ENCODE peak calls at places on chromosomes 1 and 21, in six cellular contexts. One of them, this sample, is unnamed.

GRCh38 chr1:91161749-91162148 is 139.9 kb upstream of the ZNF644 start:
- DNase-seq in PC-3: no peak
- DNase-seq in neural progenitor cell: no peak
- DNase-seq in GM23248: no peak
- DNase-seq in MM.1S: no peak
- DNase-seq in SK-N-SH: no peak
- DNase-seq in this sample: no peak

GRCh38 chr1:181318022-181318857 is 165.1 kb upstream of the CACNA1E start:
- DNase-seq in PC-3: no peak
- DNase-seq in neural progenitor cell: peak; percentile 79
- DNase-seq in GM23248: peak; percentile 44
- DNase-seq in MM.1S: no peak
- DNase-seq in SK-N-SH: no peak
- DNase-seq in this sample: no peak

GRCh38 chr1:169513208-169513607 is 27.5 kb upstream of the SLC19A2 start:
- DNase-seq in PC-3: no peak
- DNase-seq in neural progenitor cell: no peak
- DNase-seq in GM23248: peak; percentile 33
- DNase-seq in MM.1S: no peak
- DNase-seq in SK-N-SH: no peak
- DNase-seq in this sample: no peak

GRCh38 chr1:91120421-91120820 is 98.6 kb upstream of the ZNF644 start:
- DNase-seq in PC-3: no peak
- DNase-seq in neural progenitor cell: no peak
- DNase-seq in GM23248: no peak
- DNase-seq in MM.1S: no peak
- DNase-seq in SK-N-SH: no peak
- DNase-seq in this sample: no peak

GRCh38 chr1:33220701-33221384 is 35.4 kb upstream of the ZNF362 start:
- DNase-seq in PC-3: peak; percentile 46
- DNase-seq in neural progenitor cell: peak; percentile 60
- DNase-seq in GM23248: peak; percentile 26
- DNase-seq in MM.1S: no peak
- DNase-seq in SK-N-SH: no peak
- DNase-seq in this sample: peak; percentile 28

GRCh38 chr21:32592929-32593502 is 7.7 kb upstream of the TCP10L start:
- DNase-seq in PC-3: no peak
- DNase-seq in neural progenitor cell: no peak
- DNase-seq in GM23248: no peak
- DNase-seq in MM.1S: no peak
- DNase-seq in SK-N-SH: no peak
- DNase-seq in this sample: no peak

GRCh38 chr1:209207701-209208286 is 375.7 kb upstream of the CAMK1G start:
- DNase-seq in PC-3: peak; percentile 86
- DNase-seq in neural progenitor cell: peak; percentile 92
- DNase-seq in GM23248: peak; percentile 88
- DNase-seq in MM.1S: peak; percentile 88
- DNase-seq in SK-N-SH: peak; percentile 87
- DNase-seq in this sample: no peak

GRCh38 chr1:30145723-30146263 is 577.6 kb downstream of the MATN1 start:
- DNase-seq in PC-3: no peak
- DNase-seq in neural progenitor cell: no peak
- DNase-seq in GM23248: no peak
- DNase-seq in MM.1S: no peak
- DNase-seq in SK-N-SH: no peak
- DNase-seq in this sample: no peak

GRCh38 chr1:209601809-209602657 is 18.5 kb downstream of the CAMK1G start:
- DNase-seq in PC-3: peak; percentile 78
- DNase-seq in neural progenitor cell: peak; percentile 47
- DNase-seq in GM23248: peak; percentile 69
- DNase-seq in MM.1S: peak; percentile 70
- DNase-seq in SK-N-SH: peak; percentile 55
- DNase-seq in this sample: peak; percentile 52

DNA sequence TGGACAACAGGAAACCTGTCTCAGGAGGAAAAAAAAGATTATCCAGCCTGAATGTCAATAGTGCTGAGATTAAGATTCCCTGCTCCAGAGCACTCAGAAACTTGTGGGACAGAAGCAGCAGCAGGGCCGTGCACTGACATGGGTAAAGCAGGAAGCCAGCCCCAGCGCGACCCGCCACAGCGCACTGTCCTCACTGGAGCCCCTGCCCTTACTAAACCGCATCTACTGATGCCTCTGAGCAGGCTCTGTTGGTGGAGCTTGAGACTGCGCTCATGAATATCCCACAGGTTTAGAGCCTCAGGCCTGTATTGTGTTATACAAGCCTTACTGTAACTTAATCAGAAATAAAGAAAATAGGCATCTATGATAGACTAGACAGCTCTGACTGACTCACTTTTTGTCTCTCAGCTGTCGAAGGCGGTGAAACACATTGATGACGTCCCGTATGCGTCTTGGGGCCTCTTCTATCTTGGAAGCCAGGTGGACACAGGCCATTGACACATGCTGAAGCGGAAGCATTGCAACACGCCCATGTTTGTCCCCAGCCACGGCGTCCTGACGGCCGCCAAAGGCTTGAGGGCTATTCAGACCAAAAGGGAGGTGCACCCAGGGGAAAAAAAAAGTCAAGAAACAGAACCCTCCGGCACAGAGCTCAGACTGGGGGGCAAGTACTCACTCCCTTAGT is 1.2 kb downstream of the CCNL2 start:
- DNase-seq in PC-3: peak; percentile 65
- DNase-seq in neural progenitor cell: no peak
- DNase-seq in GM23248: peak; percentile 85
- DNase-seq in MM.1S: no peak
- DNase-seq in SK-N-SH: peak; percentile 16
- DNase-seq in this sample: no peak
- TF ChIP-seq EZH2phosphoT487 in PC-3: no peak
- TF ChIP-seq EZH2phosphoT487 in neural progenitor cell: no peak
- TF ChIP-seq EZH2phosphoT487 in GM23248: no peak
- TF ChIP-seq EZH2phosphoT487 in MM.1S: no peak
- TF ChIP-seq EZH2phosphoT487 in SK-N-SH: no peak
- TF ChIP-seq EZH2phosphoT487 in this sample: no peak

GRCh38 chr1:205310981-205311704 is 10.4 kb downstream of the NUAK2 start:
- DNase-seq in PC-3: no peak
- DNase-seq in neural progenitor cell: no peak
- DNase-seq in GM23248: no peak
- DNase-seq in MM.1S: no peak
- DNase-seq in SK-N-SH: no peak
- DNase-seq in this sample: no peak
- H3K9ac ChIP-seq in PC-3: no peak overlapping the region
- H3K9ac ChIP-seq in neural progenitor cell: no peak overlapping the region
- H3K9ac ChIP-seq in GM23248: no peak overlapping the region
- H3K9ac ChIP-seq in MM.1S: no peak overlapping the region
- H3K9ac ChIP-seq in SK-N-SH: no peak overlapping the region
- H3K9ac ChIP-seq in this sample: no peak overlapping the region

GRCh38 chr1:243488459-243489163 is 232.8 kb downstream of the SDCCAG8 start:
- DNase-seq in PC-3: no peak
- DNase-seq in neural progenitor cell: no peak
- DNase-seq in GM23248: no peak
- DNase-seq in MM.1S: no peak
- DNase-seq in SK-N-SH: no peak
- DNase-seq in this sample: no peak

GRCh38 chr1:243490748-243491686 is 235.2 kb downstream of the SDCCAG8 start:
- DNase-seq in PC-3: no peak
- DNase-seq in neural progenitor cell: no peak
- DNase-seq in GM23248: peak; percentile 74
- DNase-seq in MM.1S: no peak
- DNase-seq in SK-N-SH: no peak
- DNase-seq in this sample: no peak

GRCh38 chr1:243489681-243490080 is 233.8 kb downstream of the SDCCAG8 start:
- DNase-seq in PC-3: no peak
- DNase-seq in neural progenitor cell: no peak
- DNase-seq in GM23248: no peak
- DNase-seq in MM.1S: no peak
- DNase-seq in SK-N-SH: no peak
- DNase-seq in this sample: no peak

GRCh38 chr1:243489164-243489527 is 233.3 kb downstream of the SDCCAG8 start:
- DNase-seq in PC-3: no peak
- DNase-seq in neural progenitor cell: no peak
- DNase-seq in GM23248: no peak
- DNase-seq in MM.1S: no peak
- DNase-seq in SK-N-SH: no peak
- DNase-seq in this sample: no peak

DNA sequence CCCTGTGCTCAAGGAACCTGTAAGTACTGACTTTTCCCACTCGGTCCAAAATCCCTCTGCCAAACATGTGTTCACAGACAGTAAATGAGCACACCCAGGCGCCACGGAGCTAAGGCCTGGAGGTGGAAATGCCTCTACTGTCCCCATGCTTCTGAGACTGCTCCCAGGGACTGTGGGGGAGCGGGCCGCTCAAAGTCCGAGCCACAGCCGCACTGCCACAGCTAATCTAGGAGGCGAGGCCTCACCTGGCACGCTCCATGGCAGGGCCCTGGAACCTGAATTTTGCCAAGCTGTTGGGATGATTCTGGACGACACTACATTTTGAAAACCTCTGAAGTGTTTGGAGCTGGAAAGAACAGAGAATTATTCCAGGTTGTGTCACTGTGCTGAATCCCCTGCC is 234.3 kb downstream of the SDCCAG8 start:
- DNase-seq in PC-3: no peak
- DNase-seq in neural progenitor cell: no peak
- DNase-seq in GM23248: no peak
- DNase-seq in MM.1S: no peak
- DNase-seq in SK-N-SH: no peak
- DNase-seq in this sample: no peak
- H3K27ac ChIP-seq in PC-3: no peak overlapping the region
- H3K27ac ChIP-seq in neural progenitor cell: no peak overlapping the region
- H3K27ac ChIP-seq in GM23248: no peak overlapping the region
- H3K27ac ChIP-seq in MM.1S: no peak overlapping the region
- H3K27ac ChIP-seq in SK-N-SH: peak overlapping the region; percentile 73
- H3K27ac ChIP-seq in this sample: no peak overlapping the region

DNA sequence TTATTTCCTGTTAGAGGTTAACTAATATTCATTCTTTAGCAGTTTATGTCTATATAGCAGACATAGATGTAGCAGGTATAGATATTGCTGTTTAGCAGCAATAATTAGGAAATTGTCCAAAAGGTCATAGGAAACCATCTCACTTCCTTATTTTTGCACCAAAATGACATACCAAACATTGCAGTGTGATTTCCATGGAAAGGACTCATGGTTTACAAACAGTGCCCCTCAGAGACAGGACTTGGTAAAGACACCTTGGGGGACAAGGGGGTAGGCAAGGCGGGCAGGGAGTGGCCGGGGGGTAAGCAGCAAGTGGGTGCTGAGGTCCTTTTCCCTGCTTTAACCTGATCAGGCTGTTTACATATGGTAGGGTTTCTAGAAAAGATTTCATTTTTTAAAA is 30.5 kb downstream of the BATF3 start:
- DNase-seq in PC-3: peak; percentile 53
- DNase-seq in neural progenitor cell: peak; percentile 56
- DNase-seq in GM23248: peak; percentile 56
- DNase-seq in MM.1S: peak; percentile 31
- DNase-seq in SK-N-SH: peak; percentile 65
- DNase-seq in this sample: peak; percentile 10
- TF ChIP-seq EZH2phosphoT487 in PC-3: no peak
- TF ChIP-seq EZH2phosphoT487 in neural progenitor cell: no peak
- TF ChIP-seq EZH2phosphoT487 in GM23248: no peak
- TF ChIP-seq EZH2phosphoT487 in MM.1S: no peak
- TF ChIP-seq EZH2phosphoT487 in SK-N-SH: no peak
- TF ChIP-seq EZH2phosphoT487 in this sample: no peak

GRCh38 chr1:202193614-202194327 is at the start of gene LGR6:
- DNase-seq in PC-3: no peak
- DNase-seq in neural progenitor cell: peak; percentile 74
- DNase-seq in GM23248: peak; percentile 34
- DNase-seq in MM.1S: no peak
- DNase-seq in SK-N-SH: peak; percentile 80
- DNase-seq in this sample: no peak
- H3K9ac ChIP-seq in PC-3: no peak within 1 kb of the TSS
- H3K9ac ChIP-seq in neural progenitor cell: no peak within 1 kb of the TSS
- H3K9ac ChIP-seq in GM23248: no peak within 1 kb of the TSS
- H3K9ac ChIP-seq in MM.1S: no peak within 1 kb of the TSS
- H3K9ac ChIP-seq in SK-N-SH: no peak within 1 kb of the TSS
- H3K9ac ChIP-seq in this sample: no peak within 1 kb of the TSS

GRCh38 chr21:46394819-46395152 is 63.9 kb upstream of the DIP2A start:
- DNase-seq in PC-3: no peak
- DNase-seq in neural progenitor cell: no peak
- DNase-seq in GM23248: no peak
- DNase-seq in MM.1S: no peak
- DNase-seq in SK-N-SH: peak; percentile 20
- DNase-seq in this sample: no peak
- H3K27ac ChIP-seq in PC-3: no peak overlapping the region
- H3K27ac ChIP-seq in neural progenitor cell: no peak overlapping the region
- H3K27ac ChIP-seq in GM23248: no peak overlapping the region
- H3K27ac ChIP-seq in MM.1S: no peak overlapping the region
- H3K27ac ChIP-seq in SK-N-SH: no peak overlapping the region
- H3K27ac ChIP-seq in this sample: no peak overlapping the region

GRCh38 chr1:153403421-153404085 is 12.7 kb upstream of the S100A8 start:
- DNase-seq in PC-3: no peak
- DNase-seq in neural progenitor cell: no peak
- DNase-seq in GM23248: no peak
- DNase-seq in MM.1S: no peak
- DNase-seq in SK-N-SH: no peak
- DNase-seq in this sample: no peak

GRCh38 chr1:153401461-153401860 is 10.6 kb upstream of the S100A8 start:
- DNase-seq in PC-3: no peak
- DNase-seq in neural progenitor cell: no peak
- DNase-seq in GM23248: no peak
- DNase-seq in MM.1S: no peak
- DNase-seq in SK-N-SH: no peak
- DNase-seq in this sample: no peak

GRCh38 chr1:153402226-153402625 is 11.4 kb upstream of the S100A8 start:
- DNase-seq in PC-3: no peak
- DNase-seq in neural progenitor cell: no peak
- DNase-seq in GM23248: no peak
- DNase-seq in MM.1S: no peak
- DNase-seq in SK-N-SH: no peak
- DNase-seq in this sample: no peak

GRCh38 chr1:153404086-153404635 is 12.2 kb upstream of the S100A7A start:
- DNase-seq in PC-3: no peak
- DNase-seq in neural progenitor cell: no peak
- DNase-seq in GM23248: no peak
- DNase-seq in MM.1S: no peak
- DNase-seq in SK-N-SH: no peak
- DNase-seq in this sample: no peak

GRCh38 chr1:153404768-153405167 is 11.6 kb upstream of the S100A7A start:
- DNase-seq in PC-3: peak; percentile 64
- DNase-seq in neural progenitor cell: peak; percentile 24
- DNase-seq in GM23248: peak; percentile 28
- DNase-seq in MM.1S: peak; percentile 49
- DNase-seq in SK-N-SH: peak; percentile 41
- DNase-seq in this sample: peak; percentile 39
- TF ChIP-seq EZH2phosphoT487 in PC-3: no peak
- TF ChIP-seq EZH2phosphoT487 in neural progenitor cell: no peak
- TF ChIP-seq EZH2phosphoT487 in GM23248: no peak
- TF ChIP-seq EZH2phosphoT487 in MM.1S: no peak
- TF ChIP-seq EZH2phosphoT487 in SK-N-SH: no peak
- TF ChIP-seq EZH2phosphoT487 in this sample: no peak

This sample was measured in HCT116.